ENCODE peak calls at places on chromosomes 11 and 22, in eight cellular contexts. M is IMR-90, T is breast epithelium, O is Peyer's patch, Y is adrenal gland, H is K562, W is A549, Z is stomach. C is an unnamed sample. For H3K9me3, the result is how much of the 10 kb centered on the place peaks cover.

GRCh38 chr22:26658671-26659478 is 1.5 kb downstream of the MIAT start:
- DNase-seq in M (peak), T (peak), O (peak), Y (peak), H (peak), W (peak), Z (peak), C (peak)

GRCh38 chr22:30267382-30268302 is 991 bp upstream of the OSM start:
- DNase-seq in M (no peak), T (no peak), O (peak), Y (no peak), H (no peak), W (no peak), Z (no peak), C (no peak)

GRCh38 chr11:126139541-126140091 is 71.8 kb downstream of the RPUSD4 start:
- DNase-seq in M (peak), T (no peak), O (no peak), Y (no peak), H (no peak), W (no peak), Z (no peak), C (no peak)

GRCh38 chr11:105719073-105719846 is 109.4 kb downstream of the GRIA4 start:
- DNase-seq in M (peak), T (no peak), O (no peak), Y (no peak), H (no peak), W (peak), Z (no peak), C (no peak)

GRCh38 chr11:64019106-64020031 is 16.4 kb upstream of the FLRT1 start:
- DNase-seq in M (no peak), T (no peak), O (no peak), Y (no peak), H (no peak), W (no peak), Z (peak), C (no peak)

GRCh38 chr11:92383430-92383829 is 158.8 kb downstream of the FAT3 start:
- DNase-seq in M (peak), T (no peak), O (no peak), Y (no peak), H (no peak), W (peak), Z (no peak), C (no peak)

GRCh38 chr11:128467610-128468041 is 119.7 kb downstream of the ETS1 start:
- DNase-seq in M (peak), T (peak), O (no peak), Y (no peak), H (no peak), W (peak), Z (no peak), C (peak)

GRCh38 chr22:43999378-43999777 is 24.7 kb upstream of the PARVB start:
- DNase-seq in M (no peak), T (no peak), O (no peak), Y (no peak), H (no peak), W (no peak), Z (no peak), C (no peak)

GRCh38 chr11:34916810-34917780 is 677 bp downstream of the PDHX start:
- DNase-seq in M (peak), T (no peak), O (no peak), Y (no peak), H (peak), W (no peak), Z (no peak), C (no peak)

DNA sequence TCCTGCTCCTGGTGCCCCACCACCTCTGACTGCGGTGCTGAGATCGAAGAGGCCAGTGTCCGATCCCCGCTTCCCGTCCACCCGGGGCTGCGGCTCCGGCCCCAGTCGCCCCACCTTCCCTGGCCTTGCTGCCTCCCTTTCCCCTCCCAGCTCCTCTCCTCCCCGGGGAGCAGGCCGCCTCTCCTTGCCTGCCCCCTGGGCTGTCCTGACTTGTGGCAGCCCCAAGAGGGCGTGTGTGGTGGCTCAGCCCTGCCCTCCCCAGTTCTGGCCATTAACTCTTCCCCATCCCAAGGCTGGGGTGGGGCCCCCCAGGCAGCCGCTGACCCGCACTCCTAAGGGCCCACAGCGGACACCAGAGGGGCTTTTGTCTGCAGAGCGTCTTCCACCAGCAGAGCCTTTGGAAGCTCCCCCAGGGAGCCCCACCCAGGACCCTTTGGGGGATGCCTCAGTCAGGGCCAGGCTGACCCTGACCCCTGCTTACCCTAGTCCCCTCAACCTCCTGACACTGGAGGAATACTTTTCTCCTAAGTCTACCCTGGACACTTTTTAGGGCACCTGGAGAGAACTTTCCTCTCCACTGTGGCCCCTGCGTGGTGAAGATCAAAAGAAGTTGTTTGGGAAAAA is 16.7 kb downstream of the RTN4RL2 start:
- DNase-seq in M (peak), T (no peak), O (peak), Y (peak), H (no peak), W (peak), Z (peak), C (peak)
- H3K4me3 ChIP-seq in M (no peak), T (peak), O (peak), Y (no peak), H (no peak), W (peak), Z (peak), C (peak)

GRCh38 chr11:108959874-108960273 is 295.0 kb downstream of the DDX10 start:
- DNase-seq in M (no peak), T (no peak), O (no peak), Y (no peak), H (no peak), W (no peak), Z (no peak), C (no peak)
- H3K9me3 ChIP-seq in M (under half), T (under half), O (under half), Y (under half), H (under half), W (under half), Z (under half), C (under half)

GRCh38 chr11:117178210-117179034 is at the start of gene SIDT2:
- DNase-seq in M (peak), T (peak), O (peak), Y (peak), H (peak), W (peak), Z (peak), C (peak)
- TF ChIP-seq POLR2A in M (peak), T (peak), O (peak), Y (peak), H (peak), W (peak), Z (no peak), C (peak)

DNA sequence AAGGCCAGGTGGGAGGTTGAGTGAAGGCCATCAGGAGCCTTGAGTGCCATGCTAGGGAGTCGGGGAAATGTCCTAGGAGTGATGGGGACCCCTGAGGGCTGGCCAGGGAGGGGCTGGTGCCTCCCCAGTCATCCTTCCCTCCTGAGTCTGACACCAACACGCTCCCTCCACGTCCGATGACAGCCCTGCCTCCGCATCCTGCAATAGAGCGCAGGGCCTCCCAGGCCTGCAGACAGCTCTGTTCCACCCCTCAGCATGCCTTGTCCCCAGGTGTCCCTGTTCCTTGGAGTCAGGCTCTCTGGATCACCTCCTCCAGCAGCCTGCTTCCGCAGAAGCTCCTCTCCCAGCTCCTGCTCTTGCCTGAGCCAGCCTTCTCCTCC is 3.1 kb downstream of the RAC2 start:
- DNase-seq in M (no peak), T (no peak), O (no peak), Y (no peak), H (no peak), W (no peak), Z (no peak), C (no peak)
- H3K4me3 ChIP-seq in M (no peak), T (no peak), O (peak), Y (no peak), H (no peak), W (no peak), Z (peak), C (no peak)

GRCh38 chr11:2817431-2817830 is 68.1 kb downstream of the CDKN1C start:
- DNase-seq in M (no peak), T (no peak), O (no peak), Y (no peak), H (no peak), W (no peak), Z (no peak), C (no peak)

GRCh38 chr11:2816941-2817421 is 68.6 kb downstream of the CDKN1C start:
- DNase-seq in M (peak), T (peak), O (no peak), Y (no peak), H (no peak), W (no peak), Z (no peak), C (no peak)

GRCh38 chr11:2819316-2819715 is 66.3 kb downstream of the CDKN1C start:
- DNase-seq in M (no peak), T (no peak), O (no peak), Y (no peak), H (no peak), W (no peak), Z (no peak), C (no peak)

GRCh38 chr11:2818021-2818420 is 67.6 kb downstream of the CDKN1C start:
- DNase-seq in M (no peak), T (no peak), O (no peak), Y (no peak), H (no peak), W (no peak), Z (no peak), C (no peak)

GRCh38 chr11:2818503-2818902 is 67.1 kb downstream of the CDKN1C start:
- DNase-seq in M (no peak), T (no peak), O (no peak), Y (no peak), H (no peak), W (no peak), Z (no peak), C (no peak)
- H3K9me3 ChIP-seq in M (under half), T (under half), O (under half), Y (under half), H (under half), W (under half), Z (under half), C (under half)

GRCh38 chr11:67484847-67485311 is 2.1 kb downstream of the AIP start:
- DNase-seq in M (no peak), T (no peak), O (peak), Y (no peak), H (no peak), W (no peak), Z (no peak), C (no peak)

GRCh38 chr11:67482275-67482735 is 521 bp upstream of the AIP start:
- DNase-seq in M (no peak), T (no peak), O (no peak), Y (no peak), H (no peak), W (no peak), Z (no peak), C (no peak)

GRCh38 chr11:67483901-67484665 is 1.3 kb downstream of the AIP start:
- DNase-seq in M (no peak), T (no peak), O (peak), Y (no peak), H (peak), W (no peak), Z (no peak), C (no peak)

GRCh38 chr11:67483498-67483798 is 622 bp downstream of the AIP start:
- DNase-seq in M (no peak), T (no peak), O (no peak), Y (no peak), H (no peak), W (no peak), Z (no peak), C (no peak)

DNA sequence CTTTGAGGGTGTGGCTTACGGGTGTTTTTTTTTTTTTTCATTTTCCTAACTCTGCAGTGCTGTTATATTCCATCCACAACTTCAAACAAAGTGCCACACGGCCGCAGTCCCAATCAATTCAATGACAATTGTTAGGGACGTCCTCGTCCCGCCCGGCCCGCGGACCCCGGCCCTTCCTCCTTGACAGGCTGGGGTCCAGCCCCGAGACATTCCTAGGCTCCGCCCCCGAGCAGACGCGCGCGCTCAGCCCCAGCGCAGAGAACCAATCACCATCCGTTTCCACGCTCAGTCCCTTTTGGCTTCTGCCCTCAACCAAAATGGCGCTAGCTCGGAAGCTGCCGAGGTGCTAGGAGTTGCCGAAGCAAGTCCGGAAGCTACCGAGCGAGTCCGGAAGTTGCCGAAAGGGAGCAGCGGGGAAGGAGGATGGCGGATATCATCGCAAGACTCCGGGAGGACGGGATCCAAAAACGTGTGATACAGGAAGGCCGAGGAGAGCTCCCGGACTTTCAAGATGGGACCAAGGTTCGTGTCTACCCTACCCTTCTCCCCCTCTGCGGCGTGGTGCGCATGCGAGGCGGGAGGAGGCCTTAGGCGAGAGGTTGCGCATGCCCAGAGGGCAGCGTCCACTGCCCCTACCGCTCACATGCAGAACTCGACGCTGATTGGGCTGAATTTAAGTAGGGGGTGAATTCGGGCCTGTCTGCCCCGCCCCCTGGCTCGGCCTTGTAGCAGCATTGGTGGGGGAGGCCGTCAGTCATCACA is at the start of gene AIP:
- DNase-seq in M (peak), T (peak), O (peak), Y (peak), H (peak), W (peak), Z (peak), C (peak)
- TF ChIP-seq POLR2A in M (peak), T (peak), O (peak), Y (peak), H (peak), W (peak), Z (no peak), C (peak)

GRCh38 chr22:37684803-37685615 is 1.1 kb upstream of the NOL12 start:
- DNase-seq in M (no peak), T (no peak), O (no peak), Y (no peak), H (no peak), W (no peak), Z (no peak), C (no peak)
- H3K4me3 ChIP-seq in M (no peak), T (no peak), O (no peak), Y (no peak), H (no peak), W (no peak), Z (no peak), C (no peak)

GRCh38 chr22:49361164-49361563 is 466.5 kb downstream of the BRD1 start:
- DNase-seq in M (no peak), T (no peak), O (no peak), Y (no peak), H (no peak), W (no peak), Z (no peak), C (no peak)
- H3K9me3 ChIP-seq in M (under half), T (under half), O (under half), Y (under half), H (under half), W (under half), Z (under half), C (under half)

GRCh38 chr11:7892751-7893356 is 38.2 kb downstream of the OR10A6 start:
- DNase-seq in M (peak), T (no peak), O (no peak), Y (no peak), H (peak), W (peak), Z (no peak), C (no peak)
- TF ChIP-seq POLR2A in M (no peak), T (no peak), O (no peak), Y (no peak), H (no peak), W (no peak), Z (no peak), C (no peak)